ENCODE peak calls at places on chromosomes 1 and 21, in six cellular contexts. V is IMR-90, H is tibial artery, Y is WERI-Rb-1, J is cardiac fibroblast, C is heart left ventricle. T is an unnamed sample.

GRCh38 chr1:89953072-89953626 is 41.8 kb upstream of the ZNF326 start:
- DNase-seq in V (peak), H (no peak), Y (peak), J (peak), C (peak), T (no peak)

GRCh38 chr1:9822897-9823692 is 670 bp downstream of the CLSTN1 start:
- DNase-seq in V (peak), H (no peak), Y (no peak), J (peak), C (peak), T (peak)

GRCh38 chr1:93878501-93878888 is 511 bp downstream of the DNTTIP2 start:
- DNase-seq in V (peak), H (no peak), Y (peak), J (peak), C (peak), T (peak)

GRCh38 chr1:36008546-36009197 is 75.2 kb upstream of the TEKT2 start:
- DNase-seq in V (peak), H (no peak), Y (no peak), J (peak), C (no peak), T (no peak)

GRCh38 chr1:164772635-164773034 is 213.7 kb downstream of the PBX1 start:
- DNase-seq in V (peak), H (peak), Y (no peak), J (peak), C (peak), T (no peak)

GRCh38 chr1:1123581-1124507 is 8.0 kb upstream of the C1orf159 start:
- DNase-seq in V (peak), H (no peak), Y (no peak), J (peak), C (no peak), T (peak)

GRCh38 chr1:226061793-226062557 is 541 bp upstream of the H3-3A start:
- DNase-seq in V (peak), H (peak), Y (peak), J (peak), C (peak), T (no peak)

GRCh38 chr1:227323164-227323955 is 5.1 kb upstream of the CDC42BPA start:
- DNase-seq in V (no peak), H (no peak), Y (no peak), J (no peak), C (no peak), T (no peak)

GRCh38 chr1:12126781-12127180 is 40.0 kb upstream of the TNFRSF1B start:
- DNase-seq in V (no peak), H (no peak), Y (no peak), J (no peak), C (no peak), T (no peak)

GRCh38 chr1:9362488-9362887 is 69.8 kb downstream of the SPSB1 start:
- DNase-seq in V (no peak), H (no peak), Y (no peak), J (no peak), C (no peak), T (no peak)

GRCh38 chr1:226474443-226475111 is 66.7 kb upstream of the PARP1 start:
- DNase-seq in V (no peak), H (no peak), Y (peak), J (no peak), C (no peak), T (no peak)

GRCh38 chr21:43909736-43910455 is 44.9 kb downstream of the AGPAT3 start:
- DNase-seq in V (no peak), H (peak), Y (no peak), J (no peak), C (no peak), T (no peak)

GRCh38 chr1:181318858-181319235 is 164.5 kb upstream of the CACNA1E start:
- DNase-seq in V (peak), H (no peak), Y (no peak), J (peak), C (no peak), T (no peak)

GRCh38 chr21:39020751-39021474 is 162.3 kb downstream of the PSMG1 start:
- DNase-seq in V (peak), H (no peak), Y (no peak), J (peak), C (no peak), T (peak)

GRCh38 chr1:8465692-8466091 is 147.8 kb downstream of the SLC45A1 start:
- DNase-seq in V (no peak), H (no peak), Y (no peak), J (no peak), C (no peak), T (peak)

GRCh38 chr1:27001570-27002360 is 8.3 kb downstream of the TRNP1 start:
- DNase-seq in V (no peak), H (peak), Y (no peak), J (no peak), C (peak), T (peak)

GRCh38 chr1:15254521-15254920 is 7.5 kb downstream of the FHAD1 start:
- DNase-seq in V (no peak), H (no peak), Y (peak), J (no peak), C (no peak), T (no peak)

GRCh38 chr1:201678264-201679101 is 139.6 kb downstream of the NAV1 start:
- DNase-seq in V (peak), H (no peak), Y (peak), J (no peak), C (no peak), T (no peak)

GRCh38 chr1:14500041-14500440 is 98.4 kb upstream of the KAZN start:
- DNase-seq in V (no peak), H (no peak), Y (no peak), J (no peak), C (no peak), T (no peak)

GRCh38 chr1:154849645-154850131 is 20.4 kb downstream of the KCNN3 start:
- DNase-seq in V (no peak), H (no peak), Y (no peak), J (no peak), C (no peak), T (no peak)

GRCh38 chr1:235942979-235943575 is 76.4 kb upstream of the LYST start:
- DNase-seq in V (no peak), H (no peak), Y (peak), J (no peak), C (no peak), T (no peak)

GRCh38 chr1:66357478-66358197 is 176.3 kb upstream of the SGIP1 start:
- DNase-seq in V (no peak), H (no peak), Y (no peak), J (no peak), C (no peak), T (no peak)

GRCh38 chr1:12488666-12489354 is 129.2 kb downstream of the DHRS3 start:
- DNase-seq in V (peak), H (no peak), Y (no peak), J (peak), C (no peak), T (no peak)

GRCh38 chr1:232622981-232623380 is 7.0 kb downstream of the SIPA1L2 start:
- DNase-seq in V (no peak), H (no peak), Y (no peak), J (no peak), C (no peak), T (no peak)

GRCh38 chr1:208061627-208062026 is 150.7 kb upstream of the CD34 start:
- DNase-seq in V (no peak), H (no peak), Y (no peak), J (no peak), C (no peak), T (no peak)

GRCh38 chr21:32712641-32713040 is 15.2 kb downstream of the SYNJ1 start:
- DNase-seq in V (no peak), H (no peak), Y (no peak), J (no peak), C (no peak), T (no peak)

GRCh38 chr1:115183158-115183557 is 93.9 kb upstream of the TSPAN2 start:
- DNase-seq in V (no peak), H (no peak), Y (peak), J (no peak), C (no peak), T (no peak)

GRCh38 chr1:228154685-228155571 is 5.2 kb downstream of the GJC2 start:
- DNase-seq in V (no peak), H (peak), Y (no peak), J (no peak), C (no peak), T (peak)

GRCh38 chr1:27099154-27099903 is 55.6 kb downstream of the SLC9A1 start:
- DNase-seq in V (peak), H (peak), Y (peak), J (peak), C (peak), T (peak)

GRCh38 chr1:232377494-232377770 is 252.5 kb downstream of the SIPA1L2 start:
- DNase-seq in V (peak), H (no peak), Y (no peak), J (peak), C (no peak), T (no peak)

GRCh38 chr1:118988186-118989005 is at the start of gene TBX15:
- DNase-seq in V (no peak), H (peak), Y (no peak), J (no peak), C (no peak), T (no peak)

DNA sequence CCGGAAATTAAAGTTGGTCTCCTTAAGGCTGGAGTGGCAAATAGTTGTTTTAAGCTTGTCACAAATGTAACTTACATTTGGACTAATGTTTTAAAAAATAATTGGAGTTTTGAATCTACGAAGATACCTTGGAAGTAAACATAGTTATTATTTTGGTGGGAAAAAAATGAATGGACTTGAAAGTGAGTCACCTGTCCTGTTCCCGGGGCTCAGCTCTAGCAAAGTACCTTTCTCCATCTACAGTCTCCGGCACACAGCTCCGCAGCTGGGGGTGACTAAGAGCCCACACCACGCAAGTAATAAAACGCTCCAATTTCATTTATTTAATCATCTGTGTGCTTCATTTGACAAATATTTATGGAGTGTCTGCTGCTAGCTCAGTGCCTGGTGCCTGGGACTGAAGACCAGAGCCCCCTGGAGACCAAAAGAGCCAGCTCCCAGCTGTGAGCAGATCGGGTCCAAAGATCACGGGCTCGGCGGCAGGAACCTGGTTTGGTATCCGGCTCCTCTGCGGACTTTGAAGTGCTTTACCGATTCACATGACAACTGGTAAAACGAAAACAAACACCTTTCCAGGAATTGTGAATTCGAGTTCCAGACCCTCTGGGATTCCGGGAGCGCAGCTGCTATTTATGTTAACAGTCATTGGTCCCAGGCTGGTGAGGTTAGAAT is 1.7 kb upstream of the RIPK4 start:
- DNase-seq in V (peak), H (peak), Y (no peak), J (peak), C (no peak), T (no peak)
- TF ChIP-seq CTCF in V (peak), H (no peak), Y (peak), J (peak), C (no peak), T (no peak)

GRCh38 chr1:3905266-3905952 is 5.3 kb upstream of the C1orf174 start:
- DNase-seq in V (no peak), H (no peak), Y (no peak), J (no peak), C (no peak), T (peak)

GRCh38 chr1:3905953-3906671 is 6.0 kb upstream of the C1orf174 start:
- DNase-seq in V (no peak), H (no peak), Y (no peak), J (no peak), C (no peak), T (peak)

GRCh38 chr1:3906672-3907020 is 6.6 kb upstream of the C1orf174 start:
- DNase-seq in V (no peak), H (no peak), Y (no peak), J (no peak), C (no peak), T (peak)

GRCh38 chr1:3907621-3908165 is 7.6 kb upstream of the C1orf174 start:
- DNase-seq in V (no peak), H (no peak), Y (no peak), J (no peak), C (no peak), T (peak)

DNA sequence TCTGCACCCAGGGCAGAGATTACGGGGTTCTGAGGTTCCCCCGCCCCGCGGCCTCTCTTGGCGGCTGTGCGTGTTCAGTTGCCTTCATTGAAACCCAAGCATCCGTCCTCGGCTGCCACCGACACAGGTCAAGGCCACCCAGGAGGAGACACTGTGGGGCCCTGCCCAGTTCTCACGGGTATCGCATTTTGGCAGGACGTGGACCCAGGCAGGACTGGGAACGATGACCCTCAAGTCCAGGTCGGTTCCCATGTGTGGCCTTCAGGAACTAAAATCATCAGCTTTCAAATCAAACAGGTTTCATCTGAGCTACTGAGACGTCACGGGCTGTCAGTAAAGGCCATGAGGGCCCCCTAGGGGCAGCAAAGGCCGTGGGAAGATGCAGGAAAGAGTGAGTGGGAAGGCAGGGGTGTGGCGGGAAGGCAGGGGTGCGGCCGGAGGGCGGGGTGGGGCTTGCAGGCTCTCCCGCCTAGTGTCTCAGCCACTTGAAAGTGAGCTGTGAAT is 7.0 kb upstream of the C1orf174 start:
- DNase-seq in V (no peak), H (peak), Y (peak), J (no peak), C (no peak), T (peak)
- TF ChIP-seq CTCF in V (no peak), H (no peak), Y (peak), J (no peak), C (no peak), T (no peak)

GRCh38 chr21:42255825-42256224 is 36.9 kb downstream of the ABCG1 start:
- DNase-seq in V (no peak), H (no peak), Y (no peak), J (no peak), C (peak), T (no peak)
- TF ChIP-seq CTCF in V (no peak), H (no peak), Y (peak), J (no peak), C (no peak), T (no peak)

GRCh38 chr1:155983191-155984023 is 5.1 kb upstream of the ARHGEF2 start:
- DNase-seq in V (peak), H (peak), Y (peak), J (peak), C (peak), T (no peak)
- TF ChIP-seq CTCF in V (peak), H (no peak), Y (peak), J (peak), C (no peak), T (peak)

DNA sequence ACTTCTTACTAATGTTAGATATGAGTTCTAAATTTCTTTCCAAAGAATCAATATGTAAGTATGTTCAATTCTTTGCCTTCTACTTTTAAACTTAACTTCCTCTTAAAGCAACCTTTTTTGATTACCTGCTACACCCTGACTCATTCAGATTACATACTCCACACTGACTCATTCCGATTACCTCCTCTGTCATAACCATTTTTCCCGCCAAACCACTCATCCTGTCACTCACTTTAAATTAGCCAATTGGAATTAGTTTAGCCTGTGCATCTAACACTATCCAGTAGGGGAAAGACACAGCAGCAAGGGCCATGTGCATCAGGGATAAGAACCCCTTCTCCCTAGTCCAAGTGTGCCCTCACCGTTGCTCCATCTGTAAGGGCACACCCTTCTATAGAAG is 815.5 kb downstream of the BRINP3 start:
- DNase-seq in V (peak), H (no peak), Y (no peak), J (no peak), C (no peak), T (no peak)
- TF ChIP-seq CTCF in V (no peak), H (no peak), Y (no peak), J (no peak), C (no peak), T (no peak)

GRCh38 chr21:42521805-42522204 is 8.2 kb downstream of the SLC37A1 start:
- DNase-seq in V (no peak), H (no peak), Y (no peak), J (no peak), C (no peak), T (no peak)

GRCh38 chr21:42522771-42523170 is 9.1 kb downstream of the SLC37A1 start:
- DNase-seq in V (no peak), H (peak), Y (no peak), J (no peak), C (no peak), T (no peak)

GRCh38 chr21:42522271-42522670 is 8.6 kb downstream of the SLC37A1 start:
- DNase-seq in V (no peak), H (peak), Y (no peak), J (no peak), C (no peak), T (no peak)

GRCh38 chr21:42521384-42521783 is 7.7 kb downstream of the SLC37A1 start:
- DNase-seq in V (no peak), H (no peak), Y (no peak), J (no peak), C (no peak), T (no peak)

GRCh38 chr21:42520628-42521253 is 7.1 kb downstream of the SLC37A1 start:
- DNase-seq in V (no peak), H (peak), Y (no peak), J (no peak), C (no peak), T (no peak)
- TF ChIP-seq CTCF in V (no peak), H (no peak), Y (no peak), J (peak), C (peak), T (no peak)

DNA sequence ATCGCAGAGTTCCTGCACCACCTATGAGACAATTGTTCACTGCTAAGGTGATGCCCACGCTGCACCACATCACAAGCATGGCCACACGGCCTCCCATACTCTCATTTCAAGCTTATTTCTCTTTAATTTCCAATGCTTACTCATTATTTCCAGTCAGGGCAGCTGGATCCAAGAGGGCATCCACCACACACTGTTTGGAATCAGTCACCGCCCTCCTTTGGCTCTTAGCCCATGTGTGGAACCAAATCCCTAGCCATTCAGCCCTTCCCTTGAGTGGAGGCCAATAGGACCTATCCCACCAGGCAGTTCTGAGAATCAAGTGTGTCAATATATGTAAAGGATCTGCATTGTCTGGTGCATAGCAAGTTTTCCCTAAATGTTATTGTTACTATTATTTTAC is 26.3 kb upstream of the PALMD start:
- DNase-seq in V (no peak), H (no peak), Y (no peak), J (no peak), C (no peak), T (no peak)
- TF ChIP-seq CTCF in V (no peak), H (no peak), Y (no peak), J (no peak), C (no peak), T (no peak)

T was measured in spleen.